ENCODE peak calls at places on chromosomes 1 and 21, in ten cellular contexts. A is NCI-H1417; D is progenitor cell of endocrine pancreas; Q is HTR-8/SVneo; E is NT2/D1; O is activated naive CD8-positive, alpha-beta T cell treated with anti-CD3 and anti-CD28 coated beads for 36 hours; N is dermis blood vessel endothelial cell; C is RCC 7860; V is A549; M is PC-9. T is an unnamed sample.

GRCh38 chr1:235100124-235100801 is 28.4 kb downstream of the TOMM20 start:
- DNase-seq in D (no peak), E (no peak), M (no peak), A (no peak), Q (no peak), O (no peak), V (no peak), C (no peak), N (no peak), T (no peak)

GRCh38 chr1:84478876-84479868 is at the start of gene RPF1:
- DNase-seq in C (peak; percentile 73), E (peak; percentile 85), O (peak; percentile 81), N (peak; percentile 83), D (peak; percentile 30), M (peak; percentile 67), V (peak; percentile 57), A (peak; percentile 80), Q (peak; percentile 66), T (no peak)

GRCh38 chr1:245880754-245881403 is 626.2 kb downstream of the SMYD3 start:
- DNase-seq in V (no peak), N (no peak), Q (peak; percentile 45), D (no peak), E (no peak), M (peak; percentile 36), C (peak; percentile 26), O (no peak), A (no peak), T (no peak)

GRCh38 chr1:45802343-45803298 is 791 bp upstream of the MAST2 start:
- DNase-seq in A (peak; percentile 58), V (peak; percentile 86), M (peak; percentile 90), N (peak; percentile 92), E (peak; percentile 69), D (peak; percentile 10), C (peak; percentile 95), Q (peak; percentile 94), O (peak; percentile 23), T (peak; percentile 68)

GRCh38 chr1:212228591-212229119 is 56.6 kb upstream of the PPP2R5A start:
- DNase-seq in Q (no peak), O (no peak), D (no peak), V (no peak), M (no peak), N (no peak), A (no peak), C (no peak), E (no peak), T (no peak)

GRCh38 chr1:244347942-244348341 is 103.8 kb downstream of the ADSS2 start:
- DNase-seq in O (no peak), C (no peak), A (no peak), E (no peak), Q (no peak), N (no peak), M (no peak), V (no peak), D (no peak), T (no peak)

GRCh38 chr1:17233675-17234074 is 15.2 kb upstream of the PADI3 start:
- DNase-seq in M (peak; percentile 95), E (no peak), Q (peak; percentile 88), C (peak; percentile 99), O (no peak), D (no peak), V (peak; percentile 84), A (no peak), N (peak; percentile 91), T (peak; percentile 95)

GRCh38 chr21:37198989-37199924 is 67.9 kb downstream of the VPS26C start:
- DNase-seq in D (no peak), A (no peak), Q (peak; percentile 52), C (no peak), M (peak; percentile 35), O (no peak), E (no peak), V (no peak), N (peak; percentile 86), T (peak; percentile 57)

GRCh38 chr1:174217787-174218574 is 58.7 kb downstream of the RABGAP1L start:
- DNase-seq in E (peak; percentile 30), A (peak; percentile 44), M (no peak), D (no peak), Q (peak; percentile 15), N (peak; percentile 66), C (peak; percentile 33), O (no peak), V (peak; percentile 21), T (no peak)

GRCh38 chr1:225848044-225848955 is 33.9 kb downstream of the TMEM63A start:
- DNase-seq in D (no peak), V (no peak), C (no peak), N (no peak), Q (no peak), E (no peak), O (no peak), M (no peak), A (no peak), T (no peak)

GRCh38 chr1:1348420-1349255 is 580 bp downstream of the DVL1 start:
- DNase-seq in M (no peak), E (no peak), A (no peak), C (peak; percentile 17), N (peak; percentile 65), V (no peak), D (no peak), Q (no peak), O (no peak), T (no peak)

GRCh38 chr1:114756949-114757454 is 782 bp downstream of the CSDE1 start:
- DNase-seq in A (no peak), V (peak; percentile 18), O (peak; percentile 10), M (peak; percentile 72), D (peak; percentile 12), Q (no peak), C (no peak), N (peak; percentile 40), E (no peak), T (no peak)